ENCODE peak calls at places on chromosomes 11 and 22, in four cellular contexts. Q is A549, W is K562, X is HepG2. O is an unnamed sample.

GRCh38 chr22:38083931-38084631 is at the start of gene SLC16A8:
- DNase-seq in X (no peak), Q (no peak), W (no peak), O (no peak)

GRCh38 chr11:61332266-61332822 is 561 bp downstream of the DDB1 start:
- DNase-seq in X (peak), Q (no peak), W (peak), O (no peak)

GRCh38 chr22:41768420-41768819 is 32.1 kb upstream of the CCDC134 start:
- DNase-seq in W (no peak), X (no peak), Q (no peak), O (no peak)

GRCh38 chr11:10454902-10455631 is at the start of gene AMPD3:
- DNase-seq in Q (peak), W (peak), X (peak), O (peak)

GRCh38 chr11:94876645-94877445 is 96.5 kb downstream of the CWC15 start:
- DNase-seq in W (peak), X (peak), Q (peak), O (no peak)

GRCh38 chr11:93330446-93330984 is at the start of gene DEUP1:
- DNase-seq in W (peak), X (no peak), Q (no peak), O (peak)

GRCh38 chr11:113952588-113952987 is 22.3 kb upstream of the HTR3A start:
- DNase-seq in X (no peak), W (no peak), Q (no peak), O (no peak)

GRCh38 chr11:116513894-116514293 is 258.9 kb downstream of the BUD13 start:
- DNase-seq in Q (peak), W (peak), X (peak), O (peak)

GRCh38 chr11:10785146-10785474 is 23.6 kb downstream of the EIF4G2 start:
- DNase-seq in W (no peak), Q (no peak), X (no peak), O (no peak)

GRCh38 chr22:38623357-38623756 is 32.8 kb downstream of the FAM227A start:
- DNase-seq in X (peak), W (no peak), Q (no peak), O (no peak)

GRCh38 chr11:123300874-123301695 is 106.0 kb upstream of the CLMP start:
- DNase-seq in W (no peak), X (no peak), Q (peak), O (no peak)

GRCh38 chr11:74838188-74838587 is 89.5 kb downstream of the RNF169 start:
- DNase-seq in Q (no peak), W (no peak), X (no peak), O (no peak)

GRCh38 chr11:47672283-47672730 is 29.9 kb upstream of the MTCH2 start:
- DNase-seq in W (no peak), Q (peak), X (no peak), O (no peak)

GRCh38 chr11:111566324-111566723 is 25.8 kb downstream of the LAYN start:
- DNase-seq in X (no peak), W (no peak), Q (no peak), O (no peak)

GRCh38 chr11:3109921-3110706 is 52.9 kb upstream of the CARS1 start:
- DNase-seq in W (peak), Q (peak), X (peak), O (peak)

GRCh38 chr22:17339095-17339693 is 30.1 kb upstream of the CECR2 start:
- DNase-seq in Q (no peak), X (no peak), W (no peak), O (no peak)

GRCh38 chr11:133699071-133699470 is 146.2 kb downstream of the SPATA19 start:
- DNase-seq in W (no peak), X (no peak), Q (no peak), O (no peak)

GRCh38 chr11:109641549-109641948 is 219.6 kb downstream of the C11orf87 start:
- DNase-seq in Q (peak), X (peak), W (no peak), O (no peak)

GRCh38 chr11:134293119-134294113 is 17.2 kb downstream of the GLB1L3 start:
- DNase-seq in X (no peak), W (no peak), Q (no peak), O (no peak)

GRCh38 chr11:11296434-11296833 is 56.6 kb downstream of the CSNK2A3 start:
- DNase-seq in X (no peak), Q (no peak), W (no peak), O (no peak)

GRCh38 chr11:2671748-2672147 is 28.0 kb downstream of the KCNQ1OT1 start:
- DNase-seq in Q (no peak), W (no peak), X (no peak), O (no peak)

GRCh38 chr11:94002226-94002625 is 18.9 kb upstream of the HEPHL1 start:
- DNase-seq in W (no peak), Q (peak), X (no peak), O (no peak)

GRCh38 chr11:77230878-77231605 is 70.4 kb downstream of the GDPD4 start:
- DNase-seq in W (no peak), X (no peak), Q (no peak), O (no peak)

GRCh38 chr11:2531277-2531986 is 86.6 kb downstream of the KCNQ1 start:
- DNase-seq in X (peak), W (peak), Q (peak), O (peak)

GRCh38 chr11:71251761-71252433 is 480 bp downstream of the SHANK2 start:
- DNase-seq in X (no peak), W (peak), Q (peak), O (no peak)

DNA sequence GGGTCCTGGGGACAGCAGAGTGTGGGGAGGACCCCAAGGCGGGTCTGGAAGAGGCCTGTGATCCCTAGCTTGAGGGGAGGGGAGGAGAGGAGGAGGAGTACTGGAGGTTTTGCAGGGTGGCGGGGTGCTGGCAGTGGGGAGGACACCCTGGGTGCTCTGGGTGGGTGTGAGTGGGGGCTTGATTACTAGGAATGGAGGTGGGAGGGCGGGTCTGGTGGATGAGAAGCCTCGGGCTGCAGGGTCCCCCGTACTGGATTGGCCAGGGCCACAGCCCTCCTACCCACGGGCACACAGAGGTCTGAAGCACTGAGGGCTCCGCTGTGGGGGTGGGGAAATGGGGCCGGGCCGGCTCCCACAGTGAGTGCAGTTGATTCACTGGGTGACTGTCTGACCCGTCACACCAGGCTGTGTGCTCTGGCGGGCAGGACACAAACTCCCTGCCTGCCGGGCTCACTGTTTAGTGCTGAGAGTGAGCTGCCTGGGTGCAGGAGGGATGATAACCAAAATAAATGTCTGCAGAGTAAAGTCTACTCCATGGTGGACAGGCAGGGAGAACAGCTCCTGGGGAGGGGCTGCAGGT is 114.2 kb downstream of the CACNA1I start:
- DNase-seq in Q (no peak), X (no peak), W (no peak), O (no peak)
- TF ChIP-seq PHF8 in Q (no peak), X (no peak), W (no peak), O (no peak)

GRCh38 chr11:28763876-28764275 is 655.7 kb downstream of the METTL15 start:
- DNase-seq in W (no peak), X (no peak), Q (no peak), O (no peak)

GRCh38 chr11:28759311-28759710 is 651.1 kb downstream of the METTL15 start:
- DNase-seq in W (no peak), Q (peak), X (no peak), O (no peak)

GRCh38 chr11:28760676-28761390 is 652.6 kb downstream of the METTL15 start:
- DNase-seq in Q (no peak), W (no peak), X (no peak), O (no peak)

GRCh38 chr11:28756977-28757376 is 648.8 kb downstream of the METTL15 start:
- DNase-seq in Q (peak), X (no peak), W (no peak), O (no peak)

DNA sequence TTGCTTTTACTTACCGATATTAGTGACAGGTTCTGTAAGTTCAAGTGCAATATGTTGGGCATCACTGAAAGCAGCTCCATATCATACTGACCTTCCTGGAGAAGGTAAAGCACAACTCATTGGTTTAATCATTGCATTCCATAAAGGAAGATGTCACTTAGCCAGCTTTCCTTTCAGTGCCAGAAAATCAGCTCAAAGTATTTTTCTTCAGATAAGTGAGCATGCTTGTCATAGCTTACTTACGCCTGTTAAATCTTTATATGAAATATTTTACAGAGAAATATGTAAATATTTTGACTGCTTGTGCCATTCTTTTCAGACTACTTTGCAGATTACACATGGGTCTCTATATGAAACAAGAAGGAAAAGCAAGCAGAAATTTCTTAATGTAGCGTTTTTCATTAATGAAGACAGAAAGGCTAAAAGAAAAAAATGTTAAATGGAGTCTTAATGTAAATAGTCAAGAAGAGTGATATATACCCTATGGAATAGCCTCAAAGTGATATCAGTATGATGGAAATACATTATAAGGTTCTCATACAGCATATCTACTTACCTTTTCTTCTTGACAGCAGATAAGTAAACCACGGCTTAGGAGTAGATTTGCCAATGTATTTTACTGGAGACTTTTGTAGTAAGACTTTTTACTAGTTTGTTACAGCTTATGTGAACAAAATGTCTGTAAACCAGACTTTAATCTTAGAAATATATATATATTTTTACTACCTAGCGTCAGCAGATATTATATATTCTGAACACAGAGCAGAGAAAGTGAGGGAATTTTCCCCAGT is 649.7 kb downstream of the METTL15 start:
- DNase-seq in W (no peak), X (no peak), Q (peak), O (no peak)
- TF ChIP-seq PHF8 in W (no peak), X (no peak), Q (no peak), O (no peak)

DNA sequence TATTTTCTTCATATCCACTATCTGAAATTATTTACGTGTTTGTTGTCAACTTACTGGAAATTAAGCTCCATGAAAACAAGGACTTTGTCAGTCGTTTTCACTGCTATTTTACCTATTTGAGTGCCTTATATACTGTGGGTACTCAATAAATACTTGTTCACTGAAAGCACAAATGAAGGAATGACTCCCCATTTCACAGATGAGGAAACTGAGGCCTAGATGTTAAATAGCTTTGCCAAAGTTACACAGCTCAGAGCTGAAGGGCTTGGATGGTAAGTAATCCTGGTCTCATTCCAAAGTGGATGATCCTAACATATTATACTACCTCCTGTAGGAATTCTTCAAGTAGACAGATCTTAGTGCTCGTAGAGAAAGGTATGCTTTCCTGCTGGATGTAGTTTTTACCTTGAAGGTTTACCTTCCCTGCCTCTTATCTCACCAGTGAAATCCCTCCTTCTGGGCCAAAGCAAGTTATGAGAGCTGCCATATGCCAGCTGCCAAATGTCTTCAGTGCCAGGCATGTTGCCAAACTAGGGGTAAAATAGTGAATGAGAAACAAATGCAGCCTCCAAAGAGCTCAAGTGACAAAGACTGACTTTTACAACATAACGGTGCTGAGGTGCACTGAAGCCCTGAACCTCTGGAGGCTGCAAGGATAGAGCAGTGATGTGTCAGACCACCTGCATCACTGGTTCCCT is 129.7 kb downstream of the TRIM44 start:
- DNase-seq in W (no peak), X (no peak), Q (no peak), O (no peak)
- TF ChIP-seq PHF8 in W (no peak), X (no peak), Q (no peak), O (no peak)

GRCh38 chr11:65541093-65542010 is 16.5 kb downstream of the SCYL1 start:
- DNase-seq in Q (no peak), X (no peak), W (no peak), O (no peak)
- TF ChIP-seq PHF8 in Q (no peak), X (no peak), W (no peak), O (no peak)

DNA sequence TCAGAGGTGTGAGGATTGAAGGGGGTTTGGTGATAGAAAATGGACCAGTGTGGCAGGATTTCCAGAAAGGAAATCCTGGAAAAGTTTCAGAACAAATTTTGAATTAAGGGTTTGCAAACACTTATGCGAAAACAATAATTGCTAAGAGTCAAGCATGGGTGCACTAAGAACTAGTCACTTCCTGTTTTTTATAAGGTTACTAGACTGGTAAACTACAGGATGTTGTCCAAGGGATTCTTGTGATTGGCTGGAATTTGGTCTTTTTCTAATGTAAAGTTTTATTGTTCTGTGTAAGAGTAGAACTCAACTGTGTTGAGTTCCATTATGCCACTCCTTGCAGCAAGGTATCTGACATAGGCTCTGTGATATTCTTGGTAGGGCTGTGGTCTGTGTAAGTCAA is 54.1 kb downstream of the LIF start:
- DNase-seq in W (no peak), X (no peak), Q (no peak), O (no peak)
- TF ChIP-seq PHF8 in W (no peak), X (no peak), Q (no peak), O (no peak)

DNA sequence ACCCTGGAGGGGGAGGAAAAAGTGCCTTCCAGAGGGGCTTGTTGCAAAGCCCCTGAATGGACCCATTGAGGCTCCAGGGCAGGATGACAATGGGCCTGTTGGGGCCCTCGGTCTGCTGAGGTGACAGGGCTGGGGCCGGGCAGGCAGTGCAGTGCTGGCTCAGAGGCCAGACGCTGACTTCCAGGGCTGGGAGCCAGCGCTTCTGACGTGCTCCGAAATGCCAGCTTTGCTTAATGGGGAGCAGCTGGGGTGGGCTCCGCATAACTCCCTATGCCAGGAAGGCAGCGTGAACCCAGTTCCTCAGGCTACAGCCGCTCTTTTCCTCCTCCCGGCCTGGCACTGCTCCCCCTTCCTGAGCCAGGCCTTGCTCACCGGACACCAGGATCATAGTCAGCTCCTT is 17.7 kb downstream of the NAV2 start:
- DNase-seq in X (no peak), Q (no peak), W (no peak), O (no peak)
- TF ChIP-seq PHF8 in X (no peak), Q (no peak), W (no peak), O (no peak)

O was measured in H1.